ENCODE peak calls at places on chromosome 10, in nine cellular contexts. I is prostate gland, L is transverse colon, Y is AG04450, R is suprapubic skin, S is psoas muscle, D is RWPE1, V is fibroblast of lung, C is coronary artery. K is an unnamed sample.

GRCh38 chr10:33325929-33326328 is 8.5 kb downstream of the NRP1 start:
- DNase-seq in L (no peak), Y (no peak), R (no peak), I (no peak), V (peak; percentile 55), C (no peak), S (no peak), D (no peak), K (no peak)

GRCh38 chr10:73853196-73853595 is 21.2 kb downstream of the CAMK2G start:
- DNase-seq in L (no peak), V (no peak), S (no peak), D (no peak), R (no peak), C (no peak), I (no peak), Y (no peak), K (no peak)

GRCh38 chr10:49484501-49485230 is 54.3 kb downstream of the ERCC6 start:
- DNase-seq in I (no peak), V (no peak), L (no peak), S (no peak), D (no peak), Y (peak; percentile 13), C (no peak), R (no peak), K (no peak)

GRCh38 chr10:70232155-70232858 is 922 bp downstream of the PPA1 start:
- DNase-seq in Y (no peak), V (peak; percentile 58), S (peak; percentile 40), L (peak; percentile 77), R (no peak), C (no peak), D (peak; percentile 66), I (peak; percentile 35), K (peak; percentile 12)

GRCh38 chr10:74190494-74190893 is 39.5 kb downstream of the ADK start:
- DNase-seq in D (no peak), V (peak; percentile 12), R (no peak), I (no peak), C (no peak), Y (no peak), L (no peak), S (no peak), K (no peak)

GRCh38 chr10:52488606-52489485 is 174.8 kb downstream of the DKK1 start:
- DNase-seq in Y (no peak), L (no peak), R (no peak), C (no peak), D (peak; percentile 25), I (peak; percentile 10), S (no peak), V (peak; percentile 70), K (no peak)

GRCh38 chr10:80199828-80200227 is 5.5 kb downstream of the ANXA11 start:
- DNase-seq in I (no peak), D (no peak), R (no peak), Y (no peak), L (peak; percentile 52), C (peak; percentile 86), S (peak; percentile 49), V (peak; percentile 73), K (peak; percentile 15)

GRCh38 chr10:111872591-111872990 is 311.0 kb downstream of the GPAM start:
- DNase-seq in V (no peak), D (no peak), L (no peak), S (no peak), I (no peak), R (no peak), Y (no peak), C (no peak), K (no peak)

GRCh38 chr10:24209946-24210491 is 1.1 kb downstream of the KIAA1217 start:
- DNase-seq in I (peak; percentile 19), V (peak; percentile 37), S (peak; percentile 20), R (no peak), Y (no peak), D (peak; percentile 73), C (no peak), L (no peak), K (no peak)

DNA sequence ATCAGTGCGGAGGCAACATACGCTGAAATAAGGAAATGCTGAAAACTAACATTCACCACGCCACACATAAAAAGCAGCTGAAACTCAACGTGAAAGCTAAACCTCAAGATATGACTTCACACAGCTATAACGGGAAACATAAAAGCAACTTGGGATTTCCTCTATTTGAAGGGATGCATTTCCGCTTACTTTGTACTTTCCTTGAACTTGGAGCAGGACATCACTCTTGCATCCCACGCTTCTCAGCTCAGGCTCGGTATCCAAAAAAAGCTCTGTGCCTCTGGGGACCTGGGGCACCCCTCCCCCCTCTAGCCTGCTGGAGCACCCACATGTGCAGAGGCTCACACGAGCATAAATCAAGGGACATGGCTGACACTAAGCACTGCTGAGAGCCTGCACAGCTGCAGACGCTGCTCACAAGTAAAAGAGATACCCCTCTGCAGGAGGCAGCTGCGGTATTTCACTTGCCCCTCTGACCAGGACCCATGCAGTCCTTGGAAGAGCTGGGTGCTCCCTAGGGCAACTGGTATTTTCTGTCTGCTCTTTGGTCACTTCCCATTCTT is 34.2 kb downstream of the PARD3 start:
- DNase-seq in I (no peak), V (peak; percentile 75), D (no peak), R (no peak), C (no peak), L (no peak), S (peak; percentile 50), Y (no peak), K (no peak)
- TF ChIP-seq CTCF in I (no peak), V (no peak), D (no peak), R (no peak), C (no peak), L (no peak), S (no peak), Y (no peak), K (no peak)

GRCh38 chr10:124273141-124273540 is 145.6 kb downstream of the OAT start:
- DNase-seq in C (no peak), L (no peak), Y (no peak), R (no peak), V (no peak), I (no peak), D (no peak), S (no peak), K (no peak)
- TF ChIP-seq CTCF in C (no peak), L (no peak), Y (no peak), R (no peak), V (no peak), I (no peak), D (no peak), S (no peak), K (no peak)

DNA sequence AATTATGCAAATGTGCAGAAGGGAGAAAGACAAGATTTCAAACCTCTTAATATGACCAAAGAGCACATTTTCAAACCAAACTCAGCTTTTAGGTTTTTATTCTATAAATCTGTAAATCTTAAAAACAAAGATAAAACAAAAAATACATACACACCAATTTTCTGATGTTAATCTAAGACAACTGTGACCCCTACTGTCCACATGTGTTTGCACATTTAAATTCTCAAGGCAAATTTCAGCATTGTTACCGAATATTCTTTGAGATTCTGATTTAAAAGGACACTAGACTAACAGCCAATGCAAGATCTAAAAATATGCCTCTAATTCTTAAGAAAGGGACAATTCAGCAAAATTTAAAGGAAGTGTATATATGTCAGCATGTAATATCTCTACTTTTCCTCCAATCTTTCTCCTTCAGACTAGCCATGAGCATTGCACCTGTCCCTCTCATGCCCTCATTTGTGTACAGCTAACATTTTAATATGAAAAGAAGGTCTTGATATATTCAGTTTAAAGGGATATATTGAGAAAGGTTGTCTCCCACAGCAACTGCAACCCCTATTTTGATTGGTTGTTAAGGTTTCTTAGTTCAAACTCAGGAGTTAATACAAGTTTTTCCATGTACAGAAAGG is 417.9 kb downstream of the IPMK start:
- DNase-seq in C (no peak), V (peak; percentile 28), R (no peak), I (no peak), L (no peak), S (no peak), Y (no peak), D (peak; percentile 5), K (no peak)
- TF ChIP-seq CTCF in C (no peak), V (peak; percentile 23), R (no peak), I (no peak), L (peak; percentile 19), S (no peak), Y (no peak), D (peak; percentile 50), K (peak; percentile 60)

GRCh38 chr10:60877066-60877776 is 66.8 kb downstream of the RHOBTB1 start:
- DNase-seq in S (no peak), D (no peak), V (no peak), L (no peak), I (no peak), C (no peak), R (no peak), Y (no peak), K (no peak)

GRCh38 chr10:60877777-60878120 is 66.2 kb downstream of the RHOBTB1 start:
- DNase-seq in D (no peak), S (no peak), R (no peak), C (no peak), L (no peak), V (no peak), I (no peak), Y (no peak), K (no peak)

GRCh38 chr10:60878224-60878623 is 65.8 kb downstream of the RHOBTB1 start:
- DNase-seq in L (no peak), V (no peak), R (no peak), Y (no peak), C (no peak), I (no peak), S (peak; percentile 25), D (no peak), K (no peak)

GRCh38 chr10:60883187-60883586 is 60.8 kb downstream of the RHOBTB1 start:
- DNase-seq in Y (no peak), R (no peak), C (no peak), D (peak; percentile 4), V (peak; percentile 33), I (no peak), S (no peak), L (peak; percentile 19), K (peak; percentile 13)
- TF ChIP-seq CTCF in Y (peak; percentile 52), R (no peak), C (no peak), D (no peak), V (peak; percentile 44), I (no peak), S (peak; percentile 34), L (peak; percentile 55), K (peak; percentile 42)

GRCh38 chr10:103654925-103655324 is 161.4 kb downstream of the NEURL1 start:
- DNase-seq in R (no peak), D (no peak), S (no peak), L (no peak), I (no peak), C (no peak), V (no peak), Y (no peak), K (no peak)
- TF ChIP-seq CTCF in R (no peak), D (no peak), S (no peak), L (no peak), I (no peak), C (no peak), V (no peak), Y (no peak), K (no peak)

DNA sequence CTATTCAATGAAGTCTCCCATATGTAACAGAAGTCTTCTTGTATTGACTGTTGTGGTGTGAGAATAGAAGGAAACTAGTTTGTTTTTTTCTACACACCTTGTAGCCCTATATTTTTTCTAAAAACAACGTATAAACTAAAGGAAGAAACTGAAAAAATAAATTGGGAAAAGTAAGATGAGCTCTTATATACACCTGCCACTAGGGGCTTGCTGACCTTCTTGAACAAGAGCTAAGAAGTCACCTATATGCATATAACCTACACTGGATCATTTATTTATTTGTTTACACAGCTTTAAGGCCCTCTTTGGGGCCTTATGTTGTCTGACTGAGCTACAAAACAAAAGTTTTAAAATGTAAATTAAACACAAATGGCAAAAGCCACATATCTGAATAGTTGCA is 383.0 kb downstream of the HPSE2 start:
- DNase-seq in C (no peak), Y (no peak), S (no peak), R (no peak), I (no peak), V (no peak), D (no peak), L (no peak), K (no peak)
- TF ChIP-seq CTCF in C (no peak), Y (peak; percentile 30), S (no peak), R (no peak), I (no peak), V (peak; percentile 25), D (no peak), L (peak; percentile 20), K (peak; percentile 53)